ENCODE peak calls at places on chromosomes 6 and 20, in four cellular contexts. One of them, this sample, is unnamed.

GRCh38 chr20:3887870-3888614 is 1.1 kb upstream of the PANK2 start:
- DNase-seq in EL: peak
- DNase-seq in GM04504: peak
- DNase-seq in cardiac fibroblast: no peak
- DNase-seq in this sample: no peak

GRCh38 chr20:46135856-46136633 is 17.9 kb downstream of the CD40 start:
- DNase-seq in cardiac fibroblast: no peak
- DNase-seq in GM04504: no peak
- DNase-seq in EL: no peak
- DNase-seq in this sample: no peak

GRCh38 chr6:6434151-6434550 is 113.7 kb upstream of the F13A1 start:
- DNase-seq in GM04504: no peak
- DNase-seq in EL: no peak
- DNase-seq in cardiac fibroblast: no peak
- DNase-seq in this sample: peak

GRCh38 chr6:119533603-119534279 is 184.2 kb upstream of the MAN1A1 start:
- DNase-seq in GM04504: peak
- DNase-seq in cardiac fibroblast: peak
- DNase-seq in EL: peak
- DNase-seq in this sample: peak

GRCh38 chr6:167990016-167990945 is 7.2 kb upstream of the KIF25 start:
- DNase-seq in EL: no peak
- DNase-seq in cardiac fibroblast: no peak
- DNase-seq in GM04504: no peak
- DNase-seq in this sample: no peak

GRCh38 chr20:58645277-58645968 is 5.7 kb upstream of the STX16 start:
- DNase-seq in GM04504: no peak
- DNase-seq in cardiac fibroblast: peak
- DNase-seq in EL: peak
- DNase-seq in this sample: no peak

GRCh38 chr6:36851632-36852031 is 12.4 kb upstream of the CPNE5 start:
- DNase-seq in GM04504: no peak
- DNase-seq in cardiac fibroblast: peak
- DNase-seq in EL: no peak
- DNase-seq in this sample: peak

GRCh38 chr20:16528078-16528477 is 45.2 kb downstream of the KIF16B start:
- DNase-seq in GM04504: peak
- DNase-seq in cardiac fibroblast: peak
- DNase-seq in EL: peak
- DNase-seq in this sample: peak

GRCh38 chr20:9838378-9839295 is at the start of gene PAK5:
- DNase-seq in cardiac fibroblast: no peak
- DNase-seq in EL: peak
- DNase-seq in GM04504: no peak
- DNase-seq in this sample: peak

GRCh38 chr6:167576050-167576741 is 250.5 kb upstream of the AFDN start:
- DNase-seq in GM04504: no peak
- DNase-seq in EL: no peak
- DNase-seq in cardiac fibroblast: no peak
- DNase-seq in this sample: no peak

GRCh38 chr20:60057866-60058807 is 99.9 kb downstream of the CDH26 start:
- DNase-seq in GM04504: no peak
- DNase-seq in cardiac fibroblast: peak
- DNase-seq in EL: no peak
- DNase-seq in this sample: peak

GRCh38 chr6:43192911-43193310 is 10.9 kb downstream of the CUL9 start:
- DNase-seq in cardiac fibroblast: no peak
- DNase-seq in EL: no peak
- DNase-seq in GM04504: no peak
- DNase-seq in this sample: no peak

GRCh38 chr6:71419954-71420692 is 131.5 kb downstream of the OGFRL1 start:
- DNase-seq in EL: peak
- DNase-seq in GM04504: peak
- DNase-seq in cardiac fibroblast: peak
- DNase-seq in this sample: peak

GRCh38 chr6:73169111-73169510 is 56.2 kb downstream of the KHDC1L start:
- DNase-seq in GM04504: no peak
- DNase-seq in EL: no peak
- DNase-seq in cardiac fibroblast: no peak
- DNase-seq in this sample: no peak

GRCh38 chr6:109055771-109056235 is 38.8 kb downstream of the SESN1 start:
- DNase-seq in GM04504: peak
- DNase-seq in EL: peak
- DNase-seq in cardiac fibroblast: peak
- DNase-seq in this sample: peak

GRCh38 chr6:5617179-5617578 is 355.9 kb downstream of the FARS2 start:
- DNase-seq in cardiac fibroblast: no peak
- DNase-seq in EL: no peak
- DNase-seq in GM04504: no peak
- DNase-seq in this sample: no peak

GRCh38 chr20:31677553-31678260 is 40.0 kb downstream of the COX4I2 start:
- DNase-seq in cardiac fibroblast: no peak
- DNase-seq in EL: no peak
- DNase-seq in GM04504: no peak
- DNase-seq in this sample: no peak

GRCh38 chr20:25223179-25223661 is 24.7 kb upstream of the PYGB start:
- DNase-seq in cardiac fibroblast: peak
- DNase-seq in GM04504: peak
- DNase-seq in EL: peak
- DNase-seq in this sample: peak

GRCh38 chr20:39939241-39939865 is 749.7 kb downstream of the MAFB start:
- DNase-seq in EL: peak
- DNase-seq in cardiac fibroblast: no peak
- DNase-seq in GM04504: no peak
- DNase-seq in this sample: peak

GRCh38 chr6:18209539-18210197 is 54.4 kb downstream of the KDM1B start:
- DNase-seq in EL: no peak
- DNase-seq in GM04504: no peak
- DNase-seq in cardiac fibroblast: no peak
- DNase-seq in this sample: peak

GRCh38 chr20:327041-327945 is 1.9 kb downstream of the SOX12 start:
- DNase-seq in cardiac fibroblast: peak
- DNase-seq in EL: peak
- DNase-seq in GM04504: peak
- DNase-seq in this sample: peak

GRCh38 chr20:61531553-61532345 is 279.7 kb downstream of the CDH4 start:
- DNase-seq in cardiac fibroblast: peak
- DNase-seq in EL: peak
- DNase-seq in GM04504: no peak
- DNase-seq in this sample: peak

GRCh38 chr20:24949756-24950127 is 673 bp downstream of the CST7 start:
- DNase-seq in GM04504: no peak
- DNase-seq in EL: no peak
- DNase-seq in cardiac fibroblast: no peak
- DNase-seq in this sample: no peak

GRCh38 chr6:132430110-132430509 is 28.8 kb upstream of the MOXD1 start:
- DNase-seq in EL: no peak
- DNase-seq in cardiac fibroblast: no peak
- DNase-seq in GM04504: no peak
- DNase-seq in this sample: no peak

GRCh38 chr6:24740861-24741260 is 21.9 kb upstream of the C6orf62 start:
- DNase-seq in EL: peak
- DNase-seq in GM04504: no peak
- DNase-seq in cardiac fibroblast: peak
- DNase-seq in this sample: no peak